ENCODE peak calls at places on chromosomes 5 and 9, in five cellular contexts. K is MM.1S, U is IMR-90, F is neural progenitor cell, B is astrocyte. E is an unnamed sample.

GRCh38 chr5:136051486-136052220 is 22.9 kb downstream of the TGFBI start:
- DNase-seq in U (no peak), K (no peak), F (no peak), B (no peak), E (no peak)

GRCh38 chr9:136981588-136982231 is 1.1 kb upstream of the LCNL1 start:
- DNase-seq in K (no peak), U (no peak), B (no peak), F (no peak), E (no peak)

GRCh38 chr5:53603009-53603687 is 42.7 kb downstream of the NDUFS4 start:
- DNase-seq in F (no peak), B (peak; percentile 15), U (peak; percentile 52), K (no peak), E (no peak)

GRCh38 chr5:171975262-171975876 is 31.1 kb downstream of the FBXW11 start:
- DNase-seq in K (no peak), B (peak; percentile 75), F (no peak), U (peak; percentile 49), E (peak; percentile 46)

GRCh38 chr9:111959468-111959941 is 62.9 kb downstream of the UGCG start:
- DNase-seq in K (no peak), U (peak; percentile 89), F (no peak), B (peak; percentile 92), E (peak; percentile 99)

GRCh38 chr9:75229605-75230332 is 141.5 kb downstream of the OSTF1 start:
- DNase-seq in U (no peak), K (peak; percentile 30), F (no peak), B (peak; percentile 48), E (peak; percentile 97)

GRCh38 chr9:9631302-9631701 is 981.5 kb downstream of the PTPRD start:
- DNase-seq in U (no peak), K (peak; percentile 82), F (no peak), B (peak; percentile 31), E (no peak)

GRCh38 chr5:95852567-95852966 is 30.0 kb upstream of the GLRX start:
- DNase-seq in K (no peak), F (no peak), U (no peak), B (no peak), E (no peak)

GRCh38 chr5:142548739-142549275 is 137.1 kb downstream of the FGF1 start:
- DNase-seq in F (peak; percentile 91), K (peak; percentile 24), U (peak; percentile 97), B (peak; percentile 87), E (peak; percentile 87)

GRCh38 chr5:137515238-137515637 is 16.1 kb upstream of the SPOCK1 start:
- DNase-seq in K (no peak), B (no peak), F (no peak), U (no peak), E (no peak)

GRCh38 chr5:84393969-84394368 is 9.3 kb upstream of the EDIL3 start:
- DNase-seq in K (no peak), F (no peak), B (peak; percentile 89), U (peak; percentile 88), E (peak; percentile 86)

GRCh38 chr5:79235222-79235577 is 731 bp upstream of the JMY start:
- DNase-seq in U (peak; percentile 40), K (peak; percentile 21), B (no peak), F (no peak), E (peak; percentile 39)

GRCh38 chr5:175773534-175774070 is 97.8 kb upstream of the CPLX2 start:
- DNase-seq in F (no peak), K (no peak), B (no peak), U (no peak), E (no peak)

DNA sequence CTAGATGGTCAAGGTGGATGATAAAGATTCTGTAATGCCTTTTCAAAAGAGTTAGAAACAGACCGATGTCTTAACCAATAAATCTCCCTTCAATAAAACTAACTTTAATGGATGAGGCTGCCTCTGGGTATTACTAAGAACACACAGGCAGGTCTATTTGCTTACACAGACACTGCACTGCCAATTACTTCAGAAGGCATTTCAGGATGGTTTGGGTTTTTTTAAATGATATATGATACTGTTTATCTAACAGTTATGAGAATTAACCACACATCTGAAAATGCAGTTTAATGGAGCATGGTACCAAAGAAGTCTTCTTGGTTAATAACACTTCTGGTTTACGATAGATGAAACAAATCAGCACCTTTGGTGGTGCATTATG is 367.9 kb upstream of the GRAMD2B start:
- DNase-seq in K (no peak), F (no peak), U (no peak), B (no peak), E (no peak)
- H4K20me1 ChIP-seq in K (no peaks in the 10 kb centered on the region), F (no peaks in the 10 kb centered on the region), U (no peaks in the 10 kb centered on the region), B (no peaks in the 10 kb centered on the region), E (no peaks in the 10 kb centered on the region)

DNA sequence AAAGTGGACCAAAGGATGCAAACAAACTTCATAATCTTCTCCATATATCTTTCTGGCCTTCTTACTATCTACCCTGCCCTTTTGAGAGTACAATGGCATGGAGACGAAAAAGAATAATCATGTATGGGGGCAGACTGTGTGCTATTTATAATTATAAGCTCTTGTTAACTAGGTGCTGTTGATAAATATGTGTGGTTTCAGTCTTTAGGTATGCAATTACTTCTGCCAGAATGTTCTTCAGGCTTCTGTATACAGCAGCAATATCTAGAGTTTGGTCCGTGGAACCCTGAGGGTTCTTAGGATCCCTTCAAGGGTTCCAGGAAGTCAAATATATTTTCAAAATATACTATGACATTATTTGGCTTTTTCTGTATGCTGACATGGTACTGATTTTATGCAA is 20.5 kb upstream of the PRR16 start:
- DNase-seq in U (no peak), K (no peak), B (no peak), F (no peak), E (no peak)
- H4K20me1 ChIP-seq in U (no peaks in the 10 kb centered on the region), K (no peaks in the 10 kb centered on the region), B (no peaks in the 10 kb centered on the region), F (no peaks in the 10 kb centered on the region), E (no peaks in the 10 kb centered on the region)

GRCh38 chr9:106668534-106668933 is 194.4 kb upstream of the ZNF462 start:
- DNase-seq in F (no peak), B (no peak), K (no peak), U (no peak), E (no peak)
- H4K20me1 ChIP-seq in F (no peaks in the 10 kb centered on the region), B (no peaks in the 10 kb centered on the region), K (no peaks in the 10 kb centered on the region), U (no peaks in the 10 kb centered on the region), E (no peaks in the 10 kb centered on the region)

GRCh38 chr9:124274228-124274627 is 16.5 kb downstream of the NEK6 start:
- DNase-seq in F (no peak), U (no peak), K (no peak), B (no peak), E (no peak)

GRCh38 chr9:124272118-124272517 is 14.4 kb downstream of the NEK6 start:
- DNase-seq in B (no peak), F (peak; percentile 39), K (no peak), U (no peak), E (no peak)

GRCh38 chr9:124271660-124272059 is 13.9 kb downstream of the NEK6 start:
- DNase-seq in U (no peak), B (no peak), F (no peak), K (no peak), E (no peak)

GRCh38 chr9:124273428-124274153 is 15.8 kb downstream of the NEK6 start:
- DNase-seq in K (no peak), B (no peak), F (no peak), U (no peak), E (no peak)

GRCh38 chr9:124272979-124273378 is 15.2 kb downstream of the NEK6 start:
- DNase-seq in B (no peak), F (no peak), U (no peak), K (no peak), E (no peak)
- H4K20me1 ChIP-seq in B (peaks cover 98% of the 10 kb centered on the region), F (peaks cover 73% of the 10 kb centered on the region), U (peaks cover 99% of the 10 kb centered on the region), K (no peaks in the 10 kb centered on the region), E (no peaks in the 10 kb centered on the region)

GRCh38 chr5:133081716-133082115 is 29.9 kb downstream of the HSPA4 start:
- DNase-seq in U (no peak), K (no peak), F (no peak), B (no peak), E (no peak)
- H4K20me1 ChIP-seq in U (peaks cover 46% of the 10 kb centered on the region), K (no peaks in the 10 kb centered on the region), F (peaks cover 32% of the 10 kb centered on the region), B (peaks cover 69% of the 10 kb centered on the region), E (no peaks in the 10 kb centered on the region)

GRCh38 chr5:72203251-72203845 is 96.1 kb downstream of the MAP1B start:
- DNase-seq in F (no peak), U (peak; percentile 30), B (peak; percentile 80), K (no peak), E (no peak)

GRCh38 chr5:72205431-72206009 is 98.2 kb downstream of the MAP1B start:
- DNase-seq in B (peak; percentile 60), U (peak; percentile 59), K (no peak), F (no peak), E (no peak)

GRCh38 chr5:72199681-72200080 is 92.4 kb downstream of the MAP1B start:
- DNase-seq in F (no peak), B (no peak), U (no peak), K (no peak), E (no peak)

GRCh38 chr5:72204946-72205345 is 97.7 kb downstream of the MAP1B start:
- DNase-seq in K (no peak), F (no peak), B (peak; percentile 39), U (peak; percentile 58), E (no peak)

DNA sequence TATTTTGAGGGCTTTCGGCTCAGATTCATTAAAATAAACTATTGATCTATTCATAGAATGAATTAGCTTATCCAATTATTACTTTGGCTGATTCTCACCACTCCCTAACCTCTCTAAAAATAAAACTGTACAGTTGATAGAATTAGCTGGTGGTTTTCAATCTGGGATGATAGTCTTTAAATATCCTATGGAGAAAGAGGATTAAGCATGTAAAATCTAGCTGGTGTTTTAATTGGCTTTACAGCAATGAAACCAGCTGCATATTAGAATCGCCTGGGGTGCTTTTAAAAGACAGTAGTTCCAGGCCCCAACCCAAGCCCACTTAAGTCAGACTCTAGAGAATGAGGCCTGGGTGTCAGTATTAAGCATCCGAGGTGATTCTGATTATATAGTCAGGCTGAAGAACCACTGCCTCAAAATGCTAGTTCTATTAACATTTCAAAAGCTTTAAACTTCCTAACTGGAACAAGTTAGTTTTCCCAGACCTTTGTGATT is 95.1 kb downstream of the MAP1B start:
- DNase-seq in B (no peak), U (no peak), F (no peak), K (no peak), E (no peak)
- H4K20me1 ChIP-seq in B (peaks cover 64% of the 10 kb centered on the region), U (peaks cover 6% of the 10 kb centered on the region), F (peaks cover 8% of the 10 kb centered on the region), K (no peaks in the 10 kb centered on the region), E (no peaks in the 10 kb centered on the region)

GRCh38 chr9:129964901-129965734 is 77.9 kb downstream of the FNBP1 start:
- DNase-seq in U (peak; percentile 93), K (no peak), F (peak; percentile 40), B (peak; percentile 91), E (no peak)
- H4K20me1 ChIP-seq in U (peaks cover 6% of the 10 kb centered on the region), K (no peaks in the 10 kb centered on the region), F (no peaks in the 10 kb centered on the region), B (no peaks in the 10 kb centered on the region), E (no peaks in the 10 kb centered on the region)

E was measured in mammary epithelial cell.